ENCODE peak calls at places on chromosomes 16 and 17, in four cellular contexts. One of them, this sample, is unnamed.

GRCh38 chr17:71412803-71413202 is 708.0 kb upstream of the SOX9 start:
- DNase-seq in heart right ventricle: no peak
- DNase-seq in sigmoid colon: no peak
- DNase-seq in body of pancreas: no peak
- DNase-seq in this sample: no peak

GRCh38 chr17:17216236-17216635 is 10.1 kb upstream of the PLD6 start:
- DNase-seq in heart right ventricle: no peak
- DNase-seq in sigmoid colon: no peak
- DNase-seq in body of pancreas: no peak
- DNase-seq in this sample: no peak

GRCh38 chr16:70709457-70709856 is 23.6 kb upstream of the MTSS2 start:
- DNase-seq in heart right ventricle: no peak
- DNase-seq in sigmoid colon: no peak
- DNase-seq in body of pancreas: no peak
- DNase-seq in this sample: no peak

GRCh38 chr17:82065638-82066303 is at the start of gene DUS1L:
- DNase-seq in heart right ventricle: peak; percentile 77
- DNase-seq in sigmoid colon: peak; percentile 80
- DNase-seq in body of pancreas: peak; percentile 67
- DNase-seq in this sample: peak; percentile 62

GRCh38 chr17:2783310-2784030 is 12.8 kb upstream of the RAP1GAP2 start:
- DNase-seq in heart right ventricle: no peak
- DNase-seq in sigmoid colon: no peak
- DNase-seq in body of pancreas: no peak
- DNase-seq in this sample: no peak

GRCh38 chr16:66695935-66696668 is 441 bp downstream of the CMTM4 start:
- DNase-seq in heart right ventricle: peak; percentile 30
- DNase-seq in sigmoid colon: peak; percentile 67
- DNase-seq in body of pancreas: peak; percentile 70
- DNase-seq in this sample: peak; percentile 14

GRCh38 chr16:3207086-3207953 is 19.3 kb downstream of the OR1F1 start:
- DNase-seq in heart right ventricle: no peak
- DNase-seq in sigmoid colon: no peak
- DNase-seq in body of pancreas: no peak
- DNase-seq in this sample: no peak

GRCh38 chr17:80246726-80247125 is 13.9 kb upstream of the RNF213 start:
- DNase-seq in heart right ventricle: no peak
- DNase-seq in sigmoid colon: no peak
- DNase-seq in body of pancreas: no peak
- DNase-seq in this sample: no peak

GRCh38 chr16:66984902-66985311 is 3.5 kb upstream of the CES4A start:
- DNase-seq in heart right ventricle: no peak
- DNase-seq in sigmoid colon: no peak
- DNase-seq in body of pancreas: no peak
- DNase-seq in this sample: no peak

GRCh38 chr17:19771971-19772630 is 24.0 kb upstream of the ALDH3A1 start:
- DNase-seq in heart right ventricle: no peak
- DNase-seq in sigmoid colon: no peak
- DNase-seq in body of pancreas: no peak
- DNase-seq in this sample: no peak

GRCh38 chr16:30120340-30121105 is 2.5 kb downstream of the MAPK3 start:
- DNase-seq in heart right ventricle: no peak
- DNase-seq in sigmoid colon: no peak
- DNase-seq in body of pancreas: no peak
- DNase-seq in this sample: no peak

GRCh38 chr17:78360371-78361226 is 722 bp upstream of the SOCS3 start:
- DNase-seq in heart right ventricle: peak; percentile 97
- DNase-seq in sigmoid colon: peak; percentile 96
- DNase-seq in body of pancreas: peak; percentile 96
- DNase-seq in this sample: peak; percentile 95

GRCh38 chr17:6100146-6100545 is 30.0 kb downstream of the WSCD1 start:
- DNase-seq in heart right ventricle: no peak
- DNase-seq in sigmoid colon: peak; percentile 45
- DNase-seq in body of pancreas: no peak
- DNase-seq in this sample: no peak

GRCh38 chr17:78343099-78343432 is 16.8 kb downstream of the SOCS3 start:
- DNase-seq in heart right ventricle: peak; percentile 72
- DNase-seq in sigmoid colon: peak; percentile 91
- DNase-seq in body of pancreas: no peak
- DNase-seq in this sample: no peak

GRCh38 chr16:84234656-84235285 is 5.0 kb downstream of the KCNG4 start:
- DNase-seq in heart right ventricle: no peak
- DNase-seq in sigmoid colon: no peak
- DNase-seq in body of pancreas: no peak
- DNase-seq in this sample: peak; percentile 72

GRCh38 chr17:80952291-80952690 is 39.4 kb upstream of the CHMP6 start:
- DNase-seq in heart right ventricle: no peak
- DNase-seq in sigmoid colon: peak; percentile 55
- DNase-seq in body of pancreas: no peak
- DNase-seq in this sample: no peak

GRCh38 chr17:38509008-38509771 is 80.9 kb downstream of the ARHGAP23 start:
- DNase-seq in heart right ventricle: peak; percentile 75
- DNase-seq in sigmoid colon: peak; percentile 90
- DNase-seq in body of pancreas: peak; percentile 68
- DNase-seq in this sample: peak; percentile 95

GRCh38 chr17:59378621-59379194 is 47.3 kb downstream of the YPEL2 start:
- DNase-seq in heart right ventricle: no peak
- DNase-seq in sigmoid colon: peak; percentile 57
- DNase-seq in body of pancreas: no peak
- DNase-seq in this sample: no peak

GRCh38 chr17:7403043-7403901 is 625 bp downstream of the TMEM256 start:
- DNase-seq in heart right ventricle: peak; percentile 74
- DNase-seq in sigmoid colon: peak; percentile 88
- DNase-seq in body of pancreas: peak; percentile 55
- DNase-seq in this sample: peak; percentile 61

GRCh38 chr17:28878981-28879380 is 18.6 kb downstream of the FLOT2 start:
- DNase-seq in heart right ventricle: no peak
- DNase-seq in sigmoid colon: no peak
- DNase-seq in body of pancreas: no peak
- DNase-seq in this sample: peak; percentile 32
- TF ChIP-seq CTCF in heart right ventricle: no peak
- TF ChIP-seq CTCF in sigmoid colon: peak; percentile 23
- TF ChIP-seq CTCF in body of pancreas: peak; percentile 38
- TF ChIP-seq CTCF in this sample: peak; percentile 45

GRCh38 chr17:67431210-67432015 is 54.3 kb downstream of the PITPNC1 start:
- DNase-seq in heart right ventricle: no peak
- DNase-seq in sigmoid colon: no peak
- DNase-seq in body of pancreas: no peak
- DNase-seq in this sample: no peak
- H3K4me3 ChIP-seq in heart right ventricle: no peak overlapping the region
- H3K4me3 ChIP-seq in sigmoid colon: no peak overlapping the region
- H3K4me3 ChIP-seq in body of pancreas: no peak overlapping the region
- H3K4me3 ChIP-seq in this sample: no peak overlapping the region

GRCh38 chr16:8855051-8855786 is 13.6 kb downstream of the CARHSP1 start:
- DNase-seq in heart right ventricle: no peak
- DNase-seq in sigmoid colon: peak; percentile 55
- DNase-seq in body of pancreas: no peak
- DNase-seq in this sample: no peak
- TF ChIP-seq CTCF in heart right ventricle: no peak
- TF ChIP-seq CTCF in sigmoid colon: no peak
- TF ChIP-seq CTCF in body of pancreas: peak; percentile 17
- TF ChIP-seq CTCF in this sample: peak; percentile 20

GRCh38 chr17:36721560-36722120 is 120.3 kb downstream of the MRM1 start:
- DNase-seq in heart right ventricle: no peak
- DNase-seq in sigmoid colon: no peak
- DNase-seq in body of pancreas: no peak
- DNase-seq in this sample: no peak
- H3K4me3 ChIP-seq in heart right ventricle: peak overlapping the region; percentile 54
- H3K4me3 ChIP-seq in sigmoid colon: peak overlapping the region; percentile 57
- H3K4me3 ChIP-seq in body of pancreas: no peak overlapping the region
- H3K4me3 ChIP-seq in this sample: no peak overlapping the region

DNA sequence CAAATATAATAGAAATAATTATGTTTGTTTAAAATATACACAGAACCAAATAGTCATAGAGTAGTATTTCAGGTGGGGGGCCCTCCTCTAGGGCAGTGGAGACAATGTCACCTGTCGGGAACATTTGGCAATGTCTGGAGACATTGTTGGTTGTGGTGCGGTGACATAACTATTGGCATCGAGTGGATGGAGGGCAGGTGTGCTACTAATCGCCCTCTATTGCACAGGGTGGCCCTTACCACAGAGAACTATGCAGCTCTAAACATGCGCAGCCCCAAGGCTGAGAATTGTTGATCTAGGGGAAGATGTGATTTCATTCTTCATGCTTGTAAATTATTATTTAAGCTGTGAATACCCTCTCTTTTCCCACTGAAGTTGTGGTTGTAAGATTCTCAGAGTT is 594.0 kb downstream of the WWOX start:
- DNase-seq in heart right ventricle: no peak
- DNase-seq in sigmoid colon: no peak
- DNase-seq in body of pancreas: no peak
- DNase-seq in this sample: no peak
- TF ChIP-seq CTCF in heart right ventricle: no peak
- TF ChIP-seq CTCF in sigmoid colon: no peak
- TF ChIP-seq CTCF in body of pancreas: no peak
- TF ChIP-seq CTCF in this sample: no peak

GRCh38 chr16:47599512-47599911 is 138.4 kb downstream of the PHKB start:
- DNase-seq in heart right ventricle: no peak
- DNase-seq in sigmoid colon: no peak
- DNase-seq in body of pancreas: no peak
- DNase-seq in this sample: no peak
- H3K4me3 ChIP-seq in heart right ventricle: no peak overlapping the region
- H3K4me3 ChIP-seq in sigmoid colon: no peak overlapping the region
- H3K4me3 ChIP-seq in body of pancreas: no peak overlapping the region
- H3K4me3 ChIP-seq in this sample: no peak overlapping the region

DNA sequence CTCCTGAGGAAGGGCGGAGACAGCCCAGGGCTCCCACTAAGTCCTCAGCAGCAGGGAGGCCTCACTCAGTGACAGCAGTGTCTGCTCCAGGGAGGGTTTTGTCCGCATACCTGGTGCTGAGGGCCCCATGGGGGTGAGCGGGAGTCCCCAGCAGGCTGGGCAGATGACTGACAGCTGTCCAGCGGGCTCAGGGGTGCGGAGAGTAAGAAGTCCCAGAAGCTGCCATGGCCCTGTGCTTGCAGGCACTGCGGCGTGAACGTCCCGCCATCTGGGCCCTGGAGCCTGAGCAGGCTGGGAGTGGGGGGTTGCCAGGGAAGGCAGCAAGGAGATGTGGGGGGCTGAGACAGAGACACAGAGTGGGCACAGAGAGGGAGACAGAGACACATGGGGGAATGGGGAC is 20.1 kb downstream of the CACNA1G start:
- DNase-seq in heart right ventricle: no peak
- DNase-seq in sigmoid colon: no peak
- DNase-seq in body of pancreas: no peak
- DNase-seq in this sample: no peak
- TF ChIP-seq CTCF in heart right ventricle: no peak
- TF ChIP-seq CTCF in sigmoid colon: no peak
- TF ChIP-seq CTCF in body of pancreas: no peak
- TF ChIP-seq CTCF in this sample: no peak

GRCh38 chr17:31414590-31414918 is 23.1 kb downstream of the RAB11FIP4 start:
- DNase-seq in heart right ventricle: no peak
- DNase-seq in sigmoid colon: peak; percentile 53
- DNase-seq in body of pancreas: no peak
- DNase-seq in this sample: no peak
- H3K4me3 ChIP-seq in heart right ventricle: no peak overlapping the region
- H3K4me3 ChIP-seq in sigmoid colon: no peak overlapping the region
- H3K4me3 ChIP-seq in body of pancreas: no peak overlapping the region
- H3K4me3 ChIP-seq in this sample: no peak overlapping the region

GRCh38 chr16:75238132-75238852 is 13.1 kb downstream of the BCAR1 start:
- DNase-seq in heart right ventricle: peak; percentile 79
- DNase-seq in sigmoid colon: peak; percentile 96
- DNase-seq in body of pancreas: no peak
- DNase-seq in this sample: peak; percentile 49

GRCh38 chr16:75236736-75237397 is 14.6 kb downstream of the BCAR1 start:
- DNase-seq in heart right ventricle: no peak
- DNase-seq in sigmoid colon: no peak
- DNase-seq in body of pancreas: no peak
- DNase-seq in this sample: no peak

GRCh38 chr16:75237398-75238131 is 13.9 kb downstream of the BCAR1 start:
- DNase-seq in heart right ventricle: no peak
- DNase-seq in sigmoid colon: peak; percentile 64
- DNase-seq in body of pancreas: no peak
- DNase-seq in this sample: no peak

GRCh38 chr16:75239463-75240122 is 11.8 kb downstream of the BCAR1 start:
- DNase-seq in heart right ventricle: no peak
- DNase-seq in sigmoid colon: peak; percentile 63
- DNase-seq in body of pancreas: no peak
- DNase-seq in this sample: no peak

DNA sequence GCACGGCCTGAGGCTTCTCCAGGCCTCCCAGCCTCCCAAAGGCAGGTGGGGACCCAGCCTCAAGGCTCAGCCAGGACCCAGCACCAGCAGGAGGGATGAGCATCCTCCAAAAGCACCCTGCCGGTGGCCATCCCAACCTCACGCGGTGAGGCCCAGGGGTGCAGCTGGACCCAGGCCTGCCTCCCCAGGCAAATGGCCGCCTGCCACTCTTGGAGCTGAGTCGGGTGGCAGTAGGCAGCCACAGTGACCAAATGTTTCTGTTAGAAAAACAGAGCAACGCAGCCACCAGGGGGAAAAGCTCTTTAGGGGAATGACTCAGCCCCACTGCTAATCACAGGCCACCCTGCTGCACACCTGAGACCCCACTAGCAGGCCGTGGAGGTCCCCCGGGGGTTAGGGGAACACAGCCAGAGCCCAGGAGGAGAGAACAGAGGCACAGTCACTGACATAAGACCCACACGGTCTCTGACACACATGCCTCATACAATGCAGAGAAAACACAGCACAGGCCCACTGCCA is 12.5 kb downstream of the BCAR1 start:
- DNase-seq in heart right ventricle: no peak
- DNase-seq in sigmoid colon: no peak
- DNase-seq in body of pancreas: no peak
- DNase-seq in this sample: peak; percentile 54
- TF ChIP-seq CTCF in heart right ventricle: no peak
- TF ChIP-seq CTCF in sigmoid colon: peak; percentile 20
- TF ChIP-seq CTCF in body of pancreas: peak; percentile 23
- TF ChIP-seq CTCF in this sample: peak; percentile 28

DNA sequence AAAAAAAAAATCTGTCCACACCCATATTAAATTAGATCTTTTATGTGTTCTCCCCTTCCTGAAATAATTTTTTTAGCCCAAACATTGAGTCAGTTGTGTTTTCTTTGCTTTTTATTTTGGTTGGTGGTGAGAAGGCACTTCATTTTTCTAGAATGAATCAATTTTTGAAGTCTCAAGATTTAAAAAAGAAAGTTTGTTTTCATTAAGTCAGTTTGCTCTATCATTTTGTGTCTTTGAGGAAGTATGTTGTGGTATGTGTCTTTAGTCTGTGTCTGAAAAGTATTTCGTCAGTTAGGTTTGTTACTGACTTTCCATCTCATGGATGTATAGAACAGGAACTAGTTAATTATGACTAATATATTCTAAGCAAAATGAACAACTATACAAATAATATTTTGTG is 3.8 kb downstream of the IGF2BP1 start:
- DNase-seq in heart right ventricle: no peak
- DNase-seq in sigmoid colon: no peak
- DNase-seq in body of pancreas: no peak
- DNase-seq in this sample: no peak
- H3K4me3 ChIP-seq in heart right ventricle: no peak overlapping the region
- H3K4me3 ChIP-seq in sigmoid colon: no peak overlapping the region
- H3K4me3 ChIP-seq in body of pancreas: no peak overlapping the region
- H3K4me3 ChIP-seq in this sample: peak overlapping the region; percentile 77